ENCODE peak calls at places on chromosomes 13 and 19, in nine cellular contexts. I, H, T, N, D, Y, U, L and S are unnamed samples.

GRCh38 chr13:43383488-43384165 is 360.2 kb downstream of the DNAJC15 start:
- DNase-seq in I (no peak), H (no peak), T (no peak), N (no peak), D (no peak), Y (no peak), U (no peak), L (no peak), S (no peak)

GRCh38 chr13:78030351-78030750 is 111.7 kb upstream of the EDNRB start:
- DNase-seq in I (no peak), H (no peak), T (no peak), N (no peak), D (no peak), Y (no peak), U (no peak), L (no peak), S (no peak)

GRCh38 chr19:1837625-1838105 is 10.6 kb downstream of the REXO1 start:
- DNase-seq in I (peak), H (no peak), T (no peak), N (peak), D (peak), Y (peak), U (peak), L (no peak), S (peak)

GRCh38 chr19:2083174-2083854 is 12.8 kb downstream of the MOB3A start:
- DNase-seq in I (no peak), H (no peak), T (no peak), N (no peak), D (peak), Y (peak), U (peak), L (no peak), S (peak)

GRCh38 chr19:34904846-34905527 is 21.7 kb upstream of the ZNF30 start:
- DNase-seq in I (no peak), H (no peak), T (no peak), N (no peak), D (no peak), Y (peak), U (no peak), L (no peak), S (no peak)

GRCh38 chr13:79225487-79226232 is 180.4 kb downstream of the RBM26 start:
- DNase-seq in I (no peak), H (no peak), T (no peak), N (peak), D (no peak), Y (no peak), U (no peak), L (no peak), S (no peak)

GRCh38 chr19:39212377-39212742 is 8.3 kb upstream of the SYCN start:
- DNase-seq in I (no peak), H (no peak), T (no peak), N (no peak), D (peak), Y (peak), U (peak), L (no peak), S (peak)

GRCh38 chr13:23680836-23681235 is 110.6 kb downstream of the TNFRSF19 start:
- DNase-seq in I (no peak), H (no peak), T (no peak), N (no peak), D (no peak), Y (no peak), U (no peak), L (no peak), S (no peak)

GRCh38 chr13:98110749-98111148 is 32.1 kb upstream of the FARP1 start:
- DNase-seq in I (no peak), H (no peak), T (no peak), N (no peak), D (no peak), Y (no peak), U (no peak), L (no peak), S (no peak)

GRCh38 chr13:53064721-53065120 is 36.1 kb downstream of the OLFM4 start:
- DNase-seq in I (no peak), H (no peak), T (no peak), N (no peak), D (no peak), Y (no peak), U (no peak), L (no peak), S (no peak)

GRCh38 chr19:17339088-17339741 is 1.9 kb downstream of the GTPBP3 start:
- DNase-seq in I (no peak), H (no peak), T (no peak), N (peak), D (no peak), Y (peak), U (no peak), L (no peak), S (no peak)

GRCh38 chr19:18898081-18898532 is 2.1 kb upstream of the CERS1 start:
- DNase-seq in I (peak), H (no peak), T (no peak), N (no peak), D (no peak), Y (no peak), U (no peak), L (no peak), S (no peak)

GRCh38 chr19:6736169-6736916 is 1.0 kb downstream of the GPR108 start:
- DNase-seq in I (peak), H (peak), T (peak), N (peak), D (peak), Y (peak), U (peak), L (peak), S (peak)

GRCh38 chr19:55146648-55147218 is 2.3 kb downstream of the TNNT1 start:
- DNase-seq in I (no peak), H (no peak), T (no peak), N (peak), D (no peak), Y (no peak), U (no peak), L (no peak), S (no peak)

GRCh38 chr13:30711375-30711774 is 24.0 kb upstream of the ALOX5AP start:
- DNase-seq in I (peak), H (peak), T (no peak), N (no peak), D (no peak), Y (no peak), U (no peak), L (no peak), S (no peak)

GRCh38 chr19:51448011-51448744 is 10.1 kb downstream of the SIGLEC8 start:
- DNase-seq in I (no peak), H (no peak), T (no peak), N (no peak), D (no peak), Y (peak), U (peak), L (no peak), S (no peak)

GRCh38 chr13:66074018-66074615 is 1156.0 kb downstream of the PCDH9 start:
- DNase-seq in I (no peak), H (no peak), T (no peak), N (no peak), D (no peak), Y (no peak), U (no peak), L (no peak), S (no peak)

GRCh38 chr19:1411255-1412191 is 4.1 kb downstream of the DAZAP1 start:
- DNase-seq in I (peak), H (no peak), T (no peak), N (no peak), D (no peak), Y (no peak), U (no peak), L (peak), S (peak)

GRCh38 chr13:50844181-50844875 is 836 bp upstream of the DLEU7 start:
- DNase-seq in I (no peak), H (no peak), T (no peak), N (no peak), D (no peak), Y (no peak), U (no peak), L (no peak), S (no peak)

GRCh38 chr13:69948016-69948415 is 159.6 kb upstream of the ATXN8OS start:
- DNase-seq in I (no peak), H (no peak), T (no peak), N (no peak), D (no peak), Y (no peak), U (no peak), L (no peak), S (no peak)

GRCh38 chr13:101690871-101691270 is 238.4 kb downstream of the ITGBL1 start:
- DNase-seq in I (no peak), H (no peak), T (no peak), N (no peak), D (no peak), Y (no peak), U (no peak), L (no peak), S (no peak)

GRCh38 chr19:17333611-17334413 is 843 bp downstream of the ANO8 start:
- DNase-seq in I (peak), H (peak), T (no peak), N (peak), D (peak), Y (peak), U (peak), L (no peak), S (peak)

GRCh38 chr19:32875428-32875827 is 5.9 kb upstream of the SLC7A9 start:
- DNase-seq in I (no peak), H (no peak), T (no peak), N (no peak), D (no peak), Y (no peak), U (no peak), L (no peak), S (no peak)

GRCh38 chr13:38819053-38819452 is 132.2 kb downstream of the FREM2 start:
- DNase-seq in I (no peak), H (no peak), T (no peak), N (no peak), D (no peak), Y (no peak), U (no peak), L (peak), S (no peak)

GRCh38 chr19:3608750-3609322 is 2.2 kb upstream of the TBXA2R start:
- DNase-seq in I (peak), H (no peak), T (no peak), N (no peak), D (no peak), Y (no peak), U (no peak), L (no peak), S (no peak)

GRCh38 chr19:49556412-49557398 is 23.7 kb downstream of the NOSIP start:
- DNase-seq in I (no peak), H (no peak), T (no peak), N (no peak), D (peak), Y (peak), U (no peak), L (no peak), S (no peak)

GRCh38 chr19:21202865-21203494 is 61.1 kb downstream of the ZNF431 start:
- DNase-seq in I (peak), H (no peak), T (peak), N (peak), D (peak), Y (peak), U (no peak), L (no peak), S (peak)

GRCh38 chr13:78436311-78436710 is 167.0 kb downstream of the POU4F1 start:
- DNase-seq in I (no peak), H (no peak), T (no peak), N (no peak), D (no peak), Y (no peak), U (no peak), L (no peak), S (no peak)

GRCh38 chr19:56348289-56348877 is 33.7 kb upstream of the ZSCAN5A start:
- DNase-seq in I (peak), H (no peak), T (no peak), N (no peak), D (no peak), Y (peak), U (no peak), L (no peak), S (no peak)

GRCh38 chr13:100454876-100455275 is 133.7 kb downstream of the GGACT start:
- DNase-seq in I (peak), H (peak), T (no peak), N (peak), D (no peak), Y (peak), U (no peak), L (no peak), S (no peak)